ENCODE peak calls at places on chromosome 10, in nine cellular contexts. L is HCT116; X is CD8-positive, alpha-beta T cell; A is adrenal gland; S is fibroblast of lung; W is uterus; K is sigmoid colon; O is kidney; N is right lobe of liver. F is an unnamed sample. For H3K4me1, the result is how much of the 10 kb centered on the place peaks cover.

GRCh38 chr10:32038777-32039176 is 17.4 kb downstream of the KIF5B start:
- DNase-seq in L (no peak), X (no peak), A (no peak), S (peak), W (no peak), K (no peak), O (no peak), N (no peak), F (no peak)

GRCh38 chr10:13224210-13224995 is 9.8 kb downstream of the UCMA start:
- DNase-seq in L (no peak), X (no peak), A (no peak), S (no peak), W (no peak), K (peak), O (no peak), N (no peak), F (no peak)

GRCh38 chr10:24501312-24501711 is 222.4 kb downstream of the ARHGAP21 start:
- DNase-seq in L (no peak), X (no peak), A (no peak), S (no peak), W (no peak), K (no peak), O (no peak), N (no peak), F (no peak)

GRCh38 chr10:110704906-110705476 is 60.9 kb downstream of the RBM20 start:
- DNase-seq in L (no peak), X (no peak), A (no peak), S (peak), W (no peak), K (no peak), O (no peak), N (no peak), F (no peak)

GRCh38 chr10:80945267-80945880 is 407.7 kb downstream of the SH2D4B start:
- DNase-seq in L (no peak), X (no peak), A (no peak), S (no peak), W (no peak), K (no peak), O (no peak), N (no peak), F (no peak)

GRCh38 chr10:104322416-104322782 is 15.9 kb downstream of the ITPRIP start:
- DNase-seq in L (no peak), X (no peak), A (peak), S (no peak), W (no peak), K (peak), O (peak), N (no peak), F (no peak)

GRCh38 chr10:97572214-97572989 is at the start of gene ANKRD2:
- DNase-seq in L (peak), X (peak), A (peak), S (peak), W (peak), K (peak), O (peak), N (peak), F (no peak)

GRCh38 chr10:37263304-37263703 is 137.9 kb downstream of the ANKRD30A start:
- DNase-seq in L (no peak), X (no peak), A (no peak), S (no peak), W (no peak), K (no peak), O (no peak), N (no peak), F (no peak)

GRCh38 chr10:72421895-72422540 is 67.3 kb upstream of the DNAJB12 start:
- DNase-seq in L (no peak), X (no peak), A (no peak), S (no peak), W (no peak), K (no peak), O (no peak), N (no peak), F (no peak)

GRCh38 chr10:63763744-63764143 is 242.5 kb downstream of the REEP3 start:
- DNase-seq in L (no peak), X (no peak), A (no peak), S (peak), W (no peak), K (no peak), O (no peak), N (no peak), F (no peak)

GRCh38 chr10:6059506-6059905 is 2.7 kb downstream of the IL2RA start:
- DNase-seq in L (no peak), X (no peak), A (no peak), S (no peak), W (no peak), K (peak), O (no peak), N (peak), F (no peak)

DNA sequence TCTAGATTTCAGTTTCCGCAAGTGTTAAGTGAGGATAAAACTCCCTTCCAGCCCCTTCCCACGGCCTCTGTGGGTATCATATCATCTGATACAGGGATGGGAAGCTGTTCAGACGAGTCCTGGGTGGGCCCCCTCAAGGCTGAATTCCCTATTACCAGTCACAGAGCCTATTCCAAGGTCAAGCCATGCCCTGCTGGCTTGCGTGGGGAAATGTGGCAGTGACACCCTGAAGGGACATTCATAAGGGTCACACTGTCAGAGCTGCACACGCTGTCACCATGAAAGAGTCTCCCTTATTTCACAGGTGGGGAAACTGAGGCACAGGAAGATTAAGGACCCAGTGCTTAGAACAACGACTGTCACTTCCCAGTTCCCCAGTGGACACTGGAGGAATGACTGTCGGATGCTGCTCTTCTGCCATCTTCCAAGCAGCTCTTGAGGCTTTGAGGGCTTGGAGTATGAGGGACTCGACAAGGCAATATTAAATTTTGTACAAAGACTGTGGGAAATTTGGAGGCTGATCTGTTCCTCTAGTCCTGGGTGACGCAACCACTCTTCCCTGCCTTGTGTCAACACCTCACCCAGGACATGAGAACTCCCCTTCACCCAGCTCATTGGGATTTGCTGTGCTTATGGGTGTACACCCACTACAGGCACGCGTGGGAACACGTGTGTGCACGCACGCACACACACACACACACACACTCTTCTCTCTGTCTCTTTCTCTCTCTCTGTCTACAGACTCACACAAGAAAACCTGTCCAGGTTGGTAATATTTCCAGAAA is 386.0 kb downstream of the RPS24 start:
- DNase-seq in L (no peak), X (no peak), A (no peak), S (no peak), W (no peak), K (peak), O (no peak), N (no peak), F (no peak)
- H3K27ac ChIP-seq in L (no peak), X (no peak), A (no peak), S (no peak), W (no peak), K (no peak), O (no peak), N (no peak), F (no peak)

GRCh38 chr10:22301193-22301592 is 15.0 kb upstream of the COMMD3 start:
- DNase-seq in L (no peak), X (no peak), A (no peak), S (no peak), W (no peak), K (no peak), O (no peak), N (no peak), F (no peak)
- TF ChIP-seq CTCF in L (no peak), X (no peak), A (no peak), S (no peak), W (no peak), K (no peak), O (no peak), N (no peak), F (no peak)

GRCh38 chr10:14586901-14587300 is 187.8 kb downstream of the FAM107B start:
- DNase-seq in L (no peak), X (peak), A (no peak), S (no peak), W (no peak), K (no peak), O (no peak), N (no peak), F (no peak)
- H3K4me1 ChIP-seq in L (under half), X (half or more), A (under half), S (under half), W (under half), K (under half), O (under half), N (under half), F (under half)

DNA sequence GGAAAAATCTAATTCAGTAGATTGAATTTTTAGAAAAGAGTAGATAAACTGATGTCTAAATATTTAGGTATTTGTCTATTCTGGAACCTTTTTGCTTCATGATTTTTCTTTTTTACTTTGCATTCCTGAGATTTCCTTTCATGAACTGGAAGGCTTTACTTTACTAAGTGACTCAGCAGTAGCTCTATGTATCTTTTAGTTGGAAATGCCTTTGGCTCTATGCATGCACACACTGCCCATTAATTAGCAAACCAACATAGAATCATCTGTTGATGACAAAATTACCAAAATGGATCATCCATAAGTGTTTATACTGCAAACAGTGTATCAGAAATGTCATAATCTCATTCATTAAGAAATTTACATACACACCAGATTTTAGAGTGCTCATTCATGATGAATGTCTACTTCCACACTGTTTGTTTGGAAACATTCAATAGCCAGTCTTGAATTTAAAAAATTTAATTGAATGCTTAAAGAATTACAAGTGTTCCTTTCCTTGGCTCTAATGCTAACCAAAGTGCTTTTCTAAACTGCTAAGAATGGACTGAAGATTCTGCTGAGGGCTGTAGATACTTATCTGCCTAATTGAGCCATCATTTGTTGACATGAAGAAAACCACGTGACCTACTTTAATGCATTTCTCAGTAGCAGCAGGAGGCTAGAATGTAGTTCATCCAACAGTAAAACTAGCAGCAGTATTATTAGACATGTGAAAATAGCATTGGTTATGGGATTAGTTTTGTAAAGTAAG is 282.0 kb downstream of the ADK start:
- DNase-seq in L (no peak), X (no peak), A (no peak), S (peak), W (no peak), K (no peak), O (no peak), N (no peak), F (no peak)
- H3K27ac ChIP-seq in L (no peak), X (no peak), A (no peak), S (no peak), W (no peak), K (no peak), O (no peak), N (no peak), F (peak)

GRCh38 chr10:22325272-22325947 is 4.5 kb downstream of the BMI1 start:
- DNase-seq in L (no peak), X (peak), A (peak), S (peak), W (peak), K (peak), O (peak), N (peak), F (peak)

GRCh38 chr10:22323538-22324305 is 2.8 kb downstream of the BMI1 start:
- DNase-seq in L (no peak), X (no peak), A (no peak), S (no peak), W (no peak), K (no peak), O (no peak), N (no peak), F (no peak)

GRCh38 chr10:22324893-22325271 is 4.0 kb downstream of the BMI1 start:
- DNase-seq in L (no peak), X (no peak), A (no peak), S (no peak), W (no peak), K (no peak), O (no peak), N (no peak), F (no peak)

GRCh38 chr10:22324413-22324812 is 3.5 kb downstream of the BMI1 start:
- DNase-seq in L (no peak), X (no peak), A (no peak), S (no peak), W (no peak), K (no peak), O (no peak), N (no peak), F (no peak)

DNA sequence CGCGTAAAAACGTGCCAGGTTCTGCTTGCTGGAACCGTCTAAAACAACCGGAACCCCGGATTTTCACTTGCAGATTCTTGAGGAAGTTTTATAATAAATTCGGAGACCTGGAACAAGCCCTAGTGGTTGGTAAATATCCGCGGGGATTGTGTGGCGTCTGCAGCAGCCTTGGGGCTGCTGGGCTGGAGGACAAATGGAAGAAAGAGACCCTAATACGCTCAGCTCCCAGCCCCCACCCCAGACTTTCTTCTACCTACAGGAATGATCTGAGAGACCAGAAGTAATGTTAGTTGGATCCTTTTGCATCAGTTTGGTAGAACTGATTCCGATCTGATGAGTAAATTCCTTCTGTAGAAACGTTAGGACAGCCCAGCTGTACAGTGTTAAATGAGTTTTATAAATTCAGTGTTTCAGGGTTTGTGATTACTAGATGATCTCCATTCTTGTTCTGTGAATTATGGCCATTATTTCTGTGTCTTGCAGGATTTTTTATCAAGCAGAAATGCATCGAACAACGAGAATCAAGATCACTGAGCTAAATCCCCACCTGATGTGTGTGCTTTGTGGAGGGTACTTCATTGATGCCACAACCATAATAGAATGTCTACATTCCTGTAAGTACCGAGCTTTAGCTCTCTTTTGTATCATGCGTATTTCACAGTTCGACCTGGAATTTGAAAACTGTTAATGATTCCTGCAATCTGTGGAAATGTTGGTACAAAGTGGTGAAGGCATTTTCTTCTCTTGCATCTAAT is 5.2 kb downstream of the BMI1 start:
- DNase-seq in L (no peak), X (no peak), A (no peak), S (no peak), W (no peak), K (no peak), O (no peak), N (no peak), F (no peak)
- TF ChIP-seq CTCF in L (no peak), X (no peak), A (peak), S (no peak), W (no peak), K (no peak), O (no peak), N (no peak), F (no peak)

GRCh38 chr10:11530806-11531205 is 80.6 kb downstream of the USP6NL start:
- DNase-seq in L (no peak), X (no peak), A (no peak), S (no peak), W (no peak), K (no peak), O (no peak), N (no peak), F (no peak)

GRCh38 chr10:11532329-11532728 is 79.1 kb downstream of the USP6NL start:
- DNase-seq in L (no peak), X (no peak), A (no peak), S (peak), W (no peak), K (no peak), O (no peak), N (no peak), F (no peak)

GRCh38 chr10:11536256-11536655 is 75.2 kb downstream of the USP6NL start:
- DNase-seq in L (no peak), X (no peak), A (no peak), S (no peak), W (no peak), K (no peak), O (no peak), N (no peak), F (no peak)

GRCh38 chr10:11535376-11535959 is 76.0 kb downstream of the USP6NL start:
- DNase-seq in L (no peak), X (no peak), A (no peak), S (no peak), W (no peak), K (no peak), O (no peak), N (no peak), F (no peak)

DNA sequence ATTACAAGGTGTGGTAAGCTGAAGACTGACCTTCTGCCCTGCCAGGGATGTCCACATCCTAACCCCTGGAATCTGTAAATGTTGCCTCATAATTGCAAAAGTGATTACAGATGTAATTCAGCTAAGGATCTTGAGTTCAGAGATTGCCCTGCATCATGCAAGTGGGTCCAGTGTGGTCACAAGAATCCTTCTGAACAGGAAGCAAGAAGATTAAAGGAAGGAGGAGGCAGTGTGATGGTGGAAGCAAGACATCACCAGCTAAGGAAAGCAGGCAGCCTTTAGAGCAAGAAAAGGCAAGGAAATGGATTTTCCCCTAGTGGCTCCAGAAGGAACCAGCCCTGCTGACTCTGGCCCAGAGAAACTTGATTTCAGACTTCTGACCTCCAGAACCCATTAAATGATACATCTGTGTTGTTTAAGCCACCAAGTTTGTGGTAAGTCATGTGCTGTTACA is 78.1 kb downstream of the USP6NL start:
- DNase-seq in L (no peak), X (no peak), A (no peak), S (peak), W (no peak), K (no peak), O (no peak), N (no peak), F (no peak)
- H3K4me1 ChIP-seq in L (under half), X (under half), A (under half), S (under half), W (under half), K (under half), O (under half), N (under half), F (under half)

DNA sequence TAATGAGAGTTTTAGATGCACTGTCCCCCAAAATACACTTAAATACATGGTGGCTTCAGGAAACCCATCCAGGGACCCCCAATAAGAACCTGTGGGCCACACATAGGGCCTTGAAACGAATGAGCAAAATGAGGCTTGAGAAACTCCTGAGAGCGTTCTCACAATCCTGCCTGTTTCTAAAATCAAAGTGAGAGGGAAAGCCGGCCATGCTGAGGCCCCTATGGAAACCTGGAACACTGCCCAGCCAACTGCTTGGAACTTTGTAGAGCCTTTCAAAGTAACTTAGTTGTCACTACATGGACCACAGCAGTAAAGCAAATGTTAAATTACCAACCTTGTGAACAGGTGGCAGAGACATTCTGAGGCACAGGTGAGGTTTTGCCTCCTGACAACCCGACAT is 13.4 kb downstream of the SGMS1 start:
- DNase-seq in L (no peak), X (no peak), A (peak), S (no peak), W (no peak), K (peak), O (no peak), N (no peak), F (no peak)
- H3K27ac ChIP-seq in L (no peak), X (no peak), A (no peak), S (no peak), W (no peak), K (no peak), O (no peak), N (no peak), F (no peak)

DNA sequence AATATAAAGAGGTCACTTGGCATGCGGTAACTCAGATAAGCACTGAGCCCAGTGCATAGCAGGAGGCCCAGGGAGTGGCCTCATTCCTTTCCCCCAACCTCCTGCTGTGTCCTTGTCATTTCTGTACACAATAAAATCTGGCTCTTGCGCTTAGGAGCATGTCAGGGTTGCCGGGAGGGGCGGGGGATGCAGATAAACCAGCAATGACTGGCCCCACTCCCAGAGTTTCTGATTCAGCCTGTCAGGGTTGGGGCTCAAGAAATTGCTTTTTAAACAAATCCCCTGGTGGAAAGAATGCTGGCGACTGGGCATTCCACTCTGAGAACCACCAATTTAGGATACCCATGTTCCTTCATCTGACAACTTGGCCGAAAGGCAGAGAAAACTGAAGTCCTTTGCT is 376.5 kb downstream of the TCERG1L start:
- DNase-seq in L (no peak), X (no peak), A (peak), S (no peak), W (no peak), K (no peak), O (no peak), N (no peak), F (no peak)
- TF ChIP-seq CTCF in L (no peak), X (no peak), A (peak), S (no peak), W (no peak), K (no peak), O (no peak), N (no peak), F (no peak)

F was measured in RWPE2.